ENCODE peak calls at places on chromosomes 2 and 18, in four cellular contexts. One of them, this sample, is unnamed.
A peak's percentile ranks its signal among the peaks of the same experiment; 100 is the strongest.

GRCh38 chr2:72271766-72272615 is 124.3 kb upstream of the CYP26B1 start:
- DNase-seq in DND-41: no peak
- DNase-seq in K562: no peak
- DNase-seq in GM23248: no peak
- DNase-seq in this sample: no peak

GRCh38 chr2:16104345-16105177 is 164.2 kb downstream of the MYCN start:
- DNase-seq in DND-41: no peak
- DNase-seq in K562: no peak
- DNase-seq in GM23248: no peak
- DNase-seq in this sample: peak; percentile 45

GRCh38 chr2:171244970-171245782 is 84.5 kb upstream of the TLK1 start:
- DNase-seq in DND-41: no peak
- DNase-seq in K562: no peak
- DNase-seq in GM23248: peak; percentile 80
- DNase-seq in this sample: no peak

GRCh38 chr2:212398316-212398715 is 140.3 kb downstream of the ERBB4 start:
- DNase-seq in DND-41: no peak
- DNase-seq in K562: no peak
- DNase-seq in GM23248: no peak
- DNase-seq in this sample: no peak

GRCh38 chr18:3526421-3527354 is 76.7 kb downstream of the TGIF1 start:
- DNase-seq in DND-41: no peak
- DNase-seq in K562: peak; percentile 79
- DNase-seq in GM23248: peak; percentile 12
- DNase-seq in this sample: peak; percentile 65

GRCh38 chr2:234377761-234378341 is 119.0 kb downstream of the ARL4C start:
- DNase-seq in DND-41: no peak
- DNase-seq in K562: no peak
- DNase-seq in GM23248: peak; percentile 86
- DNase-seq in this sample: peak; percentile 38

GRCh38 chr2:88642278-88642677 is 15.0 kb upstream of the EIF2AK3 start:
- DNase-seq in DND-41: no peak
- DNase-seq in K562: no peak
- DNase-seq in GM23248: no peak
- DNase-seq in this sample: no peak

GRCh38 chr2:216860738-216861137 is 874 bp upstream of the TNP1 start:
- DNase-seq in DND-41: no peak
- DNase-seq in K562: no peak
- DNase-seq in GM23248: peak; percentile 25
- DNase-seq in this sample: no peak

GRCh38 chr2:29053680-29054400 is 20.5 kb downstream of the PCARE start:
- DNase-seq in DND-41: no peak
- DNase-seq in K562: no peak
- DNase-seq in GM23248: peak; percentile 40
- DNase-seq in this sample: no peak

GRCh38 chr2:192286093-192286701 is 91.5 kb upstream of the TMEFF2 start:
- DNase-seq in DND-41: no peak
- DNase-seq in K562: no peak
- DNase-seq in GM23248: peak; percentile 68
- DNase-seq in this sample: peak; percentile 47

GRCh38 chr2:95670167-95670566 is 78.4 kb downstream of the TRIM43 start:
- DNase-seq in DND-41: no peak
- DNase-seq in K562: no peak
- DNase-seq in GM23248: peak; percentile 80
- DNase-seq in this sample: no peak

GRCh38 chr18:62105373-62105772 is 81.5 kb downstream of the PIGN start:
- DNase-seq in DND-41: no peak
- DNase-seq in K562: no peak
- DNase-seq in GM23248: no peak
- DNase-seq in this sample: no peak

GRCh38 chr2:174334781-174335604 is at the start of gene SP9:
- DNase-seq in DND-41: no peak
- DNase-seq in K562: peak; percentile 95
- DNase-seq in GM23248: peak; percentile 77
- DNase-seq in this sample: peak; percentile 95

GRCh38 chr2:239826786-239827510 is 198.2 kb downstream of the NDUFA10 start:
- DNase-seq in DND-41: no peak
- DNase-seq in K562: no peak
- DNase-seq in GM23248: no peak
- DNase-seq in this sample: no peak

GRCh38 chr18:21636769-21637168 is 24.7 kb downstream of the SNRPD1 start:
- DNase-seq in DND-41: no peak
- DNase-seq in K562: no peak
- DNase-seq in GM23248: peak; percentile 17
- DNase-seq in this sample: no peak

GRCh38 chr2:27085670-27086089 is 892 bp upstream of the KHK start:
- DNase-seq in DND-41: no peak
- DNase-seq in K562: peak; percentile 53
- DNase-seq in GM23248: peak; percentile 87
- DNase-seq in this sample: peak; percentile 81

GRCh38 chr2:197889041-197889440 is 84.6 kb downstream of the PLCL1 start:
- DNase-seq in DND-41: no peak
- DNase-seq in K562: peak; percentile 21
- DNase-seq in GM23248: peak; percentile 90
- DNase-seq in this sample: peak; percentile 49

GRCh38 chr2:204503869-204504268 is 41.4 kb upstream of the PARD3B start:
- DNase-seq in DND-41: no peak
- DNase-seq in K562: no peak
- DNase-seq in GM23248: no peak
- DNase-seq in this sample: no peak

GRCh38 chr2:121185571-121186074 is 99.4 kb downstream of the TFCP2L1 start:
- DNase-seq in DND-41: no peak
- DNase-seq in K562: no peak
- DNase-seq in GM23248: peak; percentile 37
- DNase-seq in this sample: peak; percentile 36

GRCh38 chr2:239870863-239871262 is 154.3 kb downstream of the NDUFA10 start:
- DNase-seq in DND-41: no peak
- DNase-seq in K562: no peak
- DNase-seq in GM23248: no peak
- DNase-seq in this sample: no peak

GRCh38 chr2:69026026-69026425 is 13.0 kb downstream of the ANTXR1 start:
- DNase-seq in DND-41: no peak
- DNase-seq in K562: peak; percentile 51
- DNase-seq in GM23248: peak; percentile 50
- DNase-seq in this sample: peak; percentile 69

GRCh38 chr2:185502351-185502750 is 236.3 kb upstream of the FSIP2 start:
- DNase-seq in DND-41: no peak
- DNase-seq in K562: no peak
- DNase-seq in GM23248: no peak
- DNase-seq in this sample: no peak

GRCh38 chr2:58107803-58108710 is 61.5 kb downstream of the VRK2 start:
- DNase-seq in DND-41: no peak
- DNase-seq in K562: no peak
- DNase-seq in GM23248: peak; percentile 94
- DNase-seq in this sample: no peak

GRCh38 chr2:73050011-73050617 is 21.4 kb downstream of the SFXN5 start:
- DNase-seq in DND-41: peak; percentile 30
- DNase-seq in K562: no peak
- DNase-seq in GM23248: no peak
- DNase-seq in this sample: peak; percentile 89

GRCh38 chr2:20491739-20492531 is 45.1 kb downstream of the RHOB start:
- DNase-seq in DND-41: no peak
- DNase-seq in K562: peak; percentile 31
- DNase-seq in GM23248: no peak
- DNase-seq in this sample: no peak

GRCh38 chr18:27839141-27839540 is 337.8 kb downstream of the CDH2 start:
- DNase-seq in DND-41: no peak
- DNase-seq in K562: no peak
- DNase-seq in GM23248: peak; percentile 76
- DNase-seq in this sample: no peak

GRCh38 chr2:63764630-63765029 is 77.1 kb upstream of the UGP2 start:
- DNase-seq in DND-41: no peak
- DNase-seq in K562: no peak
- DNase-seq in GM23248: peak; percentile 53
- DNase-seq in this sample: no peak

GRCh38 chr2:29011650-29012060 is 30.6 kb downstream of the TOGARAM2 start:
- DNase-seq in DND-41: peak; percentile 58
- DNase-seq in K562: no peak
- DNase-seq in GM23248: no peak
- DNase-seq in this sample: no peak

GRCh38 chr18:69838620-69839411 is 108.9 kb downstream of the CD226 start:
- DNase-seq in DND-41: peak; percentile 47
- DNase-seq in K562: peak; percentile 69
- DNase-seq in GM23248: no peak
- DNase-seq in this sample: peak; percentile 12

GRCh38 chr2:163697429-163697828 is 38.4 kb downstream of the FIGN start:
- DNase-seq in DND-41: no peak
- DNase-seq in K562: no peak
- DNase-seq in GM23248: no peak
- DNase-seq in this sample: no peak

GRCh38 chr2:163690896-163691295 is 44.9 kb downstream of the FIGN start:
- DNase-seq in DND-41: no peak
- DNase-seq in K562: no peak
- DNase-seq in GM23248: no peak
- DNase-seq in this sample: no peak

GRCh38 chr2:163692081-163692480 is 43.7 kb downstream of the FIGN start:
- DNase-seq in DND-41: no peak
- DNase-seq in K562: no peak
- DNase-seq in GM23248: peak; percentile 22
- DNase-seq in this sample: no peak

GRCh38 chr2:163692611-163693482 is 43.0 kb downstream of the FIGN start:
- DNase-seq in DND-41: no peak
- DNase-seq in K562: no peak
- DNase-seq in GM23248: peak; percentile 27
- DNase-seq in this sample: no peak

DNA sequence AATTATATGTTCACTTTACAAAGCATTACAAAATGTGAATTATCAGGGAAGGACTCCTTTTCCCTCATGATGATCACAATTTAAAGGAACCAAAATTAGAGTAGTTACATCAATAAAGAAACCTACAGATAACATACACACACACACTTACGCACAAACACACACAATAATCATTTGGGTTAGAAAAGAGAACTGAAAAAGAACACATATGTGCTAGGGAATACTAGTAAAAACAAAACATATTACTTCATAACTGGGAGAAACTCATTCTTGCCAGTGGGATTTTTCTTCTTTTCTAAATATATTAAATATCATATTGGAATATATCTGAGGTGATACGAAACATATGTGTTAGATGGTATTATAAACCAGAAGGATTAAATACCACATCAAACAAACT is 42.3 kb downstream of the FIGN start:
- DNase-seq in DND-41: no peak
- DNase-seq in K562: no peak
- DNase-seq in GM23248: no peak
- DNase-seq in this sample: no peak
- H3K27ac ChIP-seq in DND-41: no peak overlapping the region
- H3K27ac ChIP-seq in K562: no peak overlapping the region
- H3K27ac ChIP-seq in GM23248: no peak overlapping the region
- H3K27ac ChIP-seq in this sample: peak overlapping the region; percentile 62

GRCh38 chr2:60836491-60836890 is 44.9 kb upstream of the REL start:
- DNase-seq in DND-41: no peak
- DNase-seq in K562: no peak
- DNase-seq in GM23248: no peak
- DNase-seq in this sample: no peak

GRCh38 chr2:60831921-60832320 is 49.5 kb upstream of the REL start:
- DNase-seq in DND-41: no peak
- DNase-seq in K562: no peak
- DNase-seq in GM23248: no peak
- DNase-seq in this sample: no peak

GRCh38 chr2:60837123-60837522 is 44.3 kb upstream of the REL start:
- DNase-seq in DND-41: no peak
- DNase-seq in K562: no peak
- DNase-seq in GM23248: no peak
- DNase-seq in this sample: no peak

GRCh38 chr2:60832621-60833020 is 48.8 kb upstream of the REL start:
- DNase-seq in DND-41: no peak
- DNase-seq in K562: no peak
- DNase-seq in GM23248: no peak
- DNase-seq in this sample: no peak

DNA sequence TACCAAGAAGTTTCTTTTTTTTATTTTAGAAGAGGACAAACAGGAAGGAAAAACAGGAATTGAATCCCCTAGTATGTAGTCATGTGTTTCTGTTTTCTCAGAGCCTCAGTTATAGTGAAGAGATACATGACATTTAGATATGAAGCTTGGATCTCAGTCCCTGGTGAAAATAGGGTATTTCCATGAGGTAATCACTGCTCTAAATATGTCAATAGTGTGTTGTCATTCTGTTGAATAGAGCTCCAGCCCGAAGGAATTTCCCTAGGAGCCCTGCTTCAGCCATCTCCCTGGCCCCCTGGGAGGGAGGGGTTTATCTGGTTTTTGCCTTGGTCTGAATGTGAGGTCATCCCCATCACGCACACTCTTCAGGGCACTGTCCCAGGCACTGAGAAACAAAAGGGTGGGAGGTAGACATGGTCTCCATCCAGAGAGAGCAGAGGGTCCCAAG is 47.1 kb upstream of the REL start:
- DNase-seq in DND-41: no peak
- DNase-seq in K562: no peak
- DNase-seq in GM23248: no peak
- DNase-seq in this sample: peak; percentile 38
- H2AFZ ChIP-seq in DND-41: no peak overlapping the region
- H2AFZ ChIP-seq in K562: peak overlapping the region; percentile 34
- H2AFZ ChIP-seq in GM23248: no peak overlapping the region
- H2AFZ ChIP-seq in this sample: peak overlapping the region; percentile 89

GRCh38 chr2:129758461-129759185 is 220.8 kb upstream of the RAB6C start:
- DNase-seq in DND-41: no peak
- DNase-seq in K562: no peak
- DNase-seq in GM23248: peak; percentile 41
- DNase-seq in this sample: no peak

GRCh38 chr2:129759186-129760010 is 220.1 kb upstream of the RAB6C start:
- DNase-seq in DND-41: no peak
- DNase-seq in K562: no peak
- DNase-seq in GM23248: no peak
- DNase-seq in this sample: no peak

GRCh38 chr2:129756276-129756675 is 223.2 kb upstream of the RAB6C start:
- DNase-seq in DND-41: no peak
- DNase-seq in K562: no peak
- DNase-seq in GM23248: no peak
- DNase-seq in this sample: no peak

GRCh38 chr2:129757366-129757914 is 222.0 kb upstream of the RAB6C start:
- DNase-seq in DND-41: no peak
- DNase-seq in K562: no peak
- DNase-seq in GM23248: no peak
- DNase-seq in this sample: no peak

GRCh38 chr2:129757915-129758421 is 221.5 kb upstream of the RAB6C start:
- DNase-seq in DND-41: no peak
- DNase-seq in K562: no peak
- DNase-seq in GM23248: peak; percentile 10
- DNase-seq in this sample: no peak
- H3K9ac ChIP-seq in DND-41: no peak overlapping the region
- H3K9ac ChIP-seq in K562: no peak overlapping the region
- H3K9ac ChIP-seq in GM23248: no peak overlapping the region
- H3K9ac ChIP-seq in this sample: no peak overlapping the region

DNA sequence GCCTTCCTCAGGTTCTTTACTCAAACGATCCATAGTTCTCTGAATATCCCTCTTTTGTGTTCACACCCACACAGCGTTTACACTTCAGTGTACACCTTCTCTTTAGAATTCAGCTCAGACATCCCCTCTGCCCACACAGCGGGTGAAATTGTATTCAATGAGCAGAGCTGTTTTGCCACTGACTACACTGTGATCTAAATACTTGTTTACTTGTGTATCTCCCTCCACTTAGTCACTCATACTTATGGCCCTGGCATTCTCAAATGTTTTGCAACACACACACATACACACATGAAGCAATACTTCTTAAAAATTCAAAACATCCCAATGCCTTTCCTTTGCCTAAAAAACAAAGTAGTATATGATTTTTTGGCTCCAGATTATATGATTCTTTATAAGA is 297.1 kb downstream of the TMX3 start:
- DNase-seq in DND-41: no peak
- DNase-seq in K562: no peak
- DNase-seq in GM23248: peak; percentile 71
- DNase-seq in this sample: no peak
- H3K27ac ChIP-seq in DND-41: no peak overlapping the region
- H3K27ac ChIP-seq in K562: no peak overlapping the region
- H3K27ac ChIP-seq in GM23248: peak overlapping the region; percentile 30
- H3K27ac ChIP-seq in this sample: no peak overlapping the region